ENCODE peak calls at places on chromosomes 12 and 14, in five cellular contexts. U is cardiac muscle cell, G is PC-3, B is uterus, W is left lung. P is an unnamed sample.

GRCh38 chr12:46133751-46134150 is 135.1 kb downstream of the SLC38A1 start:
- DNase-seq in B (no peak), U (peak; percentile 37), W (no peak), G (no peak), P (peak; percentile 57)

GRCh38 chr14:104184911-104185499 is 46.6 kb downstream of the KIF26A start:
- DNase-seq in B (peak; percentile 28), G (peak; percentile 58), U (peak; percentile 21), W (peak; percentile 77), P (peak; percentile 18)

GRCh38 chr14:68397827-68398226 is 395.0 kb downstream of the ZFP36L1 start:
- DNase-seq in B (peak; percentile 39), W (no peak), U (peak; percentile 73), G (no peak), P (no peak)

GRCh38 chr14:64337901-64338615 is 43.9 kb upstream of the ESR2 start:
- DNase-seq in U (peak; percentile 62), G (peak; percentile 71), B (peak; percentile 37), W (peak; percentile 93), P (peak; percentile 56)

GRCh38 chr12:68850390-68850789 is 42.4 kb downstream of the MDM2 start:
- DNase-seq in G (peak; percentile 15), B (no peak), W (no peak), U (no peak), P (no peak)

GRCh38 chr12:59596232-59597143 is 659 bp downstream of the SLC16A7 start:
- DNase-seq in G (peak; percentile 56), W (peak; percentile 90), U (peak; percentile 88), B (peak; percentile 85), P (peak; percentile 22)

GRCh38 chr14:29317423-29317822 is 550.8 kb downstream of the FOXG1 start:
- DNase-seq in W (no peak), U (no peak), G (no peak), B (no peak), P (no peak)

GRCh38 chr12:11654338-11654737 is 4.9 kb downstream of the ETV6 start:
- DNase-seq in B (no peak), G (no peak), W (no peak), U (no peak), P (no peak)

GRCh38 chr14:70052990-70053389 is 135.8 kb downstream of the SLC8A3 start:
- DNase-seq in W (no peak), U (peak; percentile 59), B (no peak), G (peak; percentile 40), P (peak; percentile 21)

GRCh38 chr12:26523708-26524150 is 309.3 kb downstream of the ITPR2 start:
- DNase-seq in U (peak; percentile 98), W (peak; percentile 85), B (peak; percentile 80), G (no peak), P (peak; percentile 94)

GRCh38 chr12:129067482-129067881 is 214.2 kb downstream of the GLT1D1 start:
- DNase-seq in G (no peak), U (no peak), W (no peak), B (no peak), P (no peak)
- TF ChIP-seq CTCF in G (peak; percentile 4), U (no peak), W (no peak), B (no peak), P (no peak)

DNA sequence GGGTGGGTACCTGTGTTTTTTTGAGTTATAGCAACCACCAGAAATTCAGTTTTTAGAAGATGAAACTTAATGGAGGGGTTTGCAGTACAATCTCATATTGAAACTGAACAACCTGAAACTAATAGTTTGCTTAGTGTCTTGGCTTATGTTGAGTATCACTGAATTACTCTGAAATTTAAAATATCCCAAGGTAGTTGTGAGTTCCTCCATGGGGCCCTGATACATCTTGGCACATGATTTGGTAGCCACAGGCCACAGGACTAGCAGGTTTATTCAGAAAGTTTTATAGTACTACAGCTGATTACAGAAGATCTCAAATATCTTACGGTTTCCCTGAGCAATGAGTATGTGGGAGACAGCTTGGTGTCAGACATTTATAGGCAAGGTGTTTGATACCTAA is 10.4 kb downstream of the PTGES3 start:
- DNase-seq in B (no peak), G (no peak), U (no peak), W (no peak), P (no peak)
- H3K36me3 ChIP-seq in B (no peaks in the 10 kb centered on the region), G (peaks cover 46% of the 10 kb centered on the region), U (peaks cover 7% of the 10 kb centered on the region), W (no peaks in the 10 kb centered on the region), P (peaks cover 5% of the 10 kb centered on the region)

GRCh38 chr14:77140343-77140936 is 1.2 kb downstream of the ZDHHC22 start:
- DNase-seq in W (no peak), B (no peak), U (no peak), G (no peak), P (no peak)

GRCh38 chr14:77142289-77142814 is 761 bp upstream of the ZDHHC22 start:
- DNase-seq in B (no peak), U (no peak), W (no peak), G (no peak), P (no peak)

GRCh38 chr14:77141592-77142288 is at the start of gene ZDHHC22:
- DNase-seq in G (no peak), B (no peak), W (no peak), U (peak; percentile 28), P (no peak)

GRCh38 chr14:77139540-77140342 is 1.9 kb downstream of the ZDHHC22 start:
- DNase-seq in G (peak; percentile 52), B (no peak), W (peak; percentile 80), U (peak; percentile 30), P (no peak)

GRCh38 chr14:77140937-77141591 is 527 bp downstream of the ZDHHC22 start:
- DNase-seq in U (peak; percentile 40), B (no peak), W (no peak), G (peak; percentile 49), P (no peak)
- TF ChIP-seq CTCF in U (peak; percentile 38), B (no peak), W (no peak), G (peak; percentile 59), P (peak; percentile 9)

GRCh38 chr12:123150804-123151678 is at the start of gene PITPNM2:
- DNase-seq in G (peak; percentile 69), U (peak; percentile 76), W (peak; percentile 90), B (peak; percentile 45), P (no peak)
- H3K36me3 ChIP-seq in G (no peaks in the 10 kb centered on the region), U (peaks cover 3% of the 10 kb centered on the region), W (no peaks in the 10 kb centered on the region), B (no peaks in the 10 kb centered on the region), P (no peaks in the 10 kb centered on the region)

GRCh38 chr12:109291531-109292341 is 17.3 kb downstream of the FOXN4 start:
- DNase-seq in B (no peak), G (no peak), W (no peak), U (peak; percentile 41), P (no peak)
- TF ChIP-seq CTCF in B (no peak), G (no peak), W (no peak), U (no peak), P (no peak)

GRCh38 chr14:77022219-77022852 is 6.2 kb downstream of the IRF2BPL start:
- DNase-seq in U (no peak), W (no peak), G (peak; percentile 4), B (no peak), P (no peak)
- H3K36me3 ChIP-seq in U (no peaks in the 10 kb centered on the region), W (no peaks in the 10 kb centered on the region), G (peaks cover 25% of the 10 kb centered on the region), B (no peaks in the 10 kb centered on the region), P (peaks cover 12% of the 10 kb centered on the region)

DNA sequence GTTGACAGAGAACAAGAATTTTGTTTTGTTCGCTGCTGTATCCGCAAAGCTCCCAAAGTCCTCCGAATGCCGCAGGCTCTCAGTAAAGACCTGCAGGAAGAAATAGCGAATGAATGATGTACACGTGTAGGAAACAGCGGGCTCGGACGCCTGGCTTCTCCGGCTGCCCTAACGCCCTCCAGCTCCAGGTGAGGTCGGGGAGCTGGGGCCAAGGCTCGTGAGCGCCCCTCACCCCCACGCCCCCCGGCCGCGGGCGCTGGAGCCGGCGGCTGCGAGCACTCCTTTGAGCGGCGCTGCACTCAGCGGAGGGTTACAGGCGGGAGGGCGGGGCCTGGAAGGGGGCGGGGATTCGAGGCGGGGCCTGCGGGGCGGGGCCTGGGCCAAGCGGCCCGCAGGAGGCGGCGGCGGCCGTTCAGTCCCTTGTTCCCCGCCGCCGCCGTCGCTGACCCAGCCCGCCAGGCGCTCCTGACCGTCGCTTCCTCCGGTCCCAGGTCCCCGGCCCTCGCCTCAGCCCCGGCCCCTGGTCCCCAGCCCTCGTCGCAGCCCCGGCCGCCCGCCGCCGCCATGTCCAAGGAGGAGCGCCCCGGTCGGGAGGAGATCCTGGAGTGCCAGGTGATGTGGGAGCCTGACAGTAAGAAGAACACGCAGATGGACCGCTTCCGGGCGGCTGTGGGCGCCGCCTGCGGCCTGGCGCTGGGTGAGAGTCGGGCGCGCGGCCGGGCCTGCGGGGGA is at the start of gene AACS:
- DNase-seq in B (peak; percentile 70), G (peak; percentile 72), U (peak; percentile 83), W (peak; percentile 96), P (peak; percentile 56)
- TF ChIP-seq CTCF in B (no peak), G (no peak), U (peak; percentile 1), W (no peak), P (no peak)

P was measured in bronchial epithelial cell.